ENCODE peak calls at places on chromosomes 12 and 14, in five cellular contexts. J, H, L, F and C are unnamed samples.
A peak's percentile ranks its signal among the peaks of the same experiment; 100 is the strongest.

GRCh38 chr14:38128640-38129039 is 79.1 kb upstream of the SSTR1 start:
- DNase-seq in J (no peak), H (no peak), L (no peak), F (no peak), C (no peak)

GRCh38 chr12:53985358-53985899 is 483 bp downstream of the HOXC10 start:
- DNase-seq in J (no peak), H (peak; percentile 71), L (no peak), F (no peak), C (no peak)

GRCh38 chr12:51848843-51849735 is 571 bp upstream of the FIGNL2 start:
- DNase-seq in J (no peak), H (no peak), L (no peak), F (no peak), C (no peak)

GRCh38 chr14:106276326-106277267 is 750.2 kb downstream of the TMEM121 start:
- DNase-seq in J (no peak), H (no peak), L (no peak), F (no peak), C (no peak)

GRCh38 chr12:52969828-52970569 is 21.1 kb downstream of the KRT18 start:
- DNase-seq in J (no peak), H (no peak), L (no peak), F (no peak), C (no peak)

GRCh38 chr14:68279777-68280233 is 460.2 kb downstream of the RAD51B start:
- DNase-seq in J (no peak), H (no peak), L (no peak), F (no peak), C (no peak)

GRCh38 chr12:7019043-7019569 is 830 bp upstream of the LPCAT3 start:
- DNase-seq in J (no peak), H (no peak), L (no peak), F (no peak), C (no peak)

GRCh38 chr12:271165-271564 is 8.5 kb upstream of the SLC6A13 start:
- DNase-seq in J (no peak), H (no peak), L (no peak), F (peak; percentile 6), C (no peak)

GRCh38 chr14:104353921-104354701 is 215.7 kb downstream of the KIF26A start:
- DNase-seq in J (no peak), H (no peak), L (no peak), F (no peak), C (no peak)

GRCh38 chr12:31645944-31646343 is 13.5 kb upstream of the ETFBKMT start:
- DNase-seq in J (no peak), H (no peak), L (no peak), F (no peak), C (no peak)

GRCh38 chr14:96757456-96757855 is 39.7 kb upstream of the VRK1 start:
- DNase-seq in J (no peak), H (no peak), L (no peak), F (no peak), C (no peak)